ENCODE peak calls at places on chromosomes 1 and 21, in five cellular contexts. One of them, this sample, is unnamed.

GRCh38 chr1:117877823-117878222 is 51.6 kb downstream of the GDAP2 start:
- DNase-seq in retinal pigment epithelial cell: no peak
- DNase-seq in Panc1: no peak
- DNase-seq in tibial artery: no peak
- DNase-seq in adrenal gland: no peak
- DNase-seq in this sample: no peak

GRCh38 chr1:150613061-150613920 is 16.1 kb downstream of the ENSA start:
- DNase-seq in retinal pigment epithelial cell: no peak
- DNase-seq in adrenal gland: peak
- DNase-seq in tibial artery: peak
- DNase-seq in Panc1: peak
- DNase-seq in this sample: no peak

GRCh38 chr1:187931781-187932180 is 1103.0 kb downstream of the PLA2G4A start:
- DNase-seq in Panc1: no peak
- DNase-seq in tibial artery: no peak
- DNase-seq in adrenal gland: no peak
- DNase-seq in retinal pigment epithelial cell: no peak
- DNase-seq in this sample: no peak

GRCh38 chr21:43866233-43866632 is 1.2 kb downstream of the AGPAT3 start:
- DNase-seq in retinal pigment epithelial cell: no peak
- DNase-seq in Panc1: no peak
- DNase-seq in tibial artery: no peak
- DNase-seq in adrenal gland: peak
- DNase-seq in this sample: peak

GRCh38 chr1:223712856-223713494 is 636 bp downstream of the CAPN2 start:
- DNase-seq in adrenal gland: peak
- DNase-seq in Panc1: no peak
- DNase-seq in retinal pigment epithelial cell: no peak
- DNase-seq in tibial artery: peak
- DNase-seq in this sample: no peak

GRCh38 chr1:162690672-162691434 is 58.6 kb downstream of the DDR2 start:
- DNase-seq in retinal pigment epithelial cell: no peak
- DNase-seq in Panc1: peak
- DNase-seq in tibial artery: peak
- DNase-seq in adrenal gland: peak
- DNase-seq in this sample: peak

GRCh38 chr1:152034654-152035405 is 2.0 kb downstream of the S100A11 start:
- DNase-seq in Panc1: peak
- DNase-seq in adrenal gland: peak
- DNase-seq in retinal pigment epithelial cell: no peak
- DNase-seq in tibial artery: no peak
- DNase-seq in this sample: no peak

GRCh38 chr1:216815239-216815955 is 92.2 kb upstream of the ESRRG start:
- DNase-seq in adrenal gland: peak
- DNase-seq in retinal pigment epithelial cell: peak
- DNase-seq in tibial artery: no peak
- DNase-seq in Panc1: no peak
- DNase-seq in this sample: no peak

GRCh38 chr1:238558746-238559145 is 668.0 kb upstream of the ZP4 start:
- DNase-seq in retinal pigment epithelial cell: no peak
- DNase-seq in tibial artery: no peak
- DNase-seq in Panc1: no peak
- DNase-seq in adrenal gland: no peak
- DNase-seq in this sample: no peak

GRCh38 chr1:112272101-112272772 is 123.8 kb upstream of the CTTNBP2NL start:
- DNase-seq in adrenal gland: no peak
- DNase-seq in Panc1: no peak
- DNase-seq in retinal pigment epithelial cell: no peak
- DNase-seq in tibial artery: no peak
- DNase-seq in this sample: no peak

GRCh38 chr1:79259390-79260336 is 253.1 kb upstream of the ADGRL4 start:
- DNase-seq in adrenal gland: no peak
- DNase-seq in tibial artery: no peak
- DNase-seq in retinal pigment epithelial cell: no peak
- DNase-seq in Panc1: no peak
- DNase-seq in this sample: peak

GRCh38 chr1:3377604-3378279 is 76.7 kb upstream of the ARHGEF16 start:
- DNase-seq in Panc1: no peak
- DNase-seq in retinal pigment epithelial cell: no peak
- DNase-seq in tibial artery: no peak
- DNase-seq in adrenal gland: no peak
- DNase-seq in this sample: no peak

GRCh38 chr1:31699341-31699891 is 4.4 kb downstream of the COL16A1 start:
- DNase-seq in tibial artery: no peak
- DNase-seq in retinal pigment epithelial cell: no peak
- DNase-seq in adrenal gland: no peak
- DNase-seq in Panc1: no peak
- DNase-seq in this sample: no peak

GRCh38 chr1:53681647-53682368 is 57.2 kb downstream of the GLIS1 start:
- DNase-seq in tibial artery: no peak
- DNase-seq in retinal pigment epithelial cell: no peak
- DNase-seq in Panc1: no peak
- DNase-seq in adrenal gland: peak
- DNase-seq in this sample: no peak

GRCh38 chr1:234589854-234590620 is 19.9 kb downstream of the IRF2BP2 start:
- DNase-seq in retinal pigment epithelial cell: no peak
- DNase-seq in adrenal gland: peak
- DNase-seq in tibial artery: no peak
- DNase-seq in Panc1: no peak
- DNase-seq in this sample: no peak

GRCh38 chr1:181097242-181097641 is 8.7 kb downstream of the IER5 start:
- DNase-seq in Panc1: no peak
- DNase-seq in tibial artery: peak
- DNase-seq in adrenal gland: no peak
- DNase-seq in retinal pigment epithelial cell: no peak
- DNase-seq in this sample: no peak

GRCh38 chr1:240293706-240294105 is 202.0 kb downstream of the FMN2 start:
- DNase-seq in Panc1: no peak
- DNase-seq in tibial artery: no peak
- DNase-seq in adrenal gland: no peak
- DNase-seq in retinal pigment epithelial cell: no peak
- DNase-seq in this sample: no peak

GRCh38 chr1:36528361-36529349 is 45.9 kb upstream of the CSF3R start:
- DNase-seq in tibial artery: no peak
- DNase-seq in retinal pigment epithelial cell: no peak
- DNase-seq in Panc1: no peak
- DNase-seq in adrenal gland: no peak
- DNase-seq in this sample: no peak

GRCh38 chr1:214470132-214470531 is 81.3 kb downstream of the PTPN14 start:
- DNase-seq in adrenal gland: no peak
- DNase-seq in tibial artery: no peak
- DNase-seq in retinal pigment epithelial cell: no peak
- DNase-seq in Panc1: no peak
- DNase-seq in this sample: no peak

GRCh38 chr1:27491748-27492700 is 2.1 kb upstream of the WASF2 start:
- DNase-seq in retinal pigment epithelial cell: no peak
- DNase-seq in adrenal gland: peak
- DNase-seq in tibial artery: peak
- DNase-seq in Panc1: no peak
- DNase-seq in this sample: no peak

GRCh38 chr1:4837201-4837600 is 182.8 kb downstream of the AJAP1 start:
- DNase-seq in retinal pigment epithelial cell: no peak
- DNase-seq in tibial artery: no peak
- DNase-seq in Panc1: no peak
- DNase-seq in adrenal gland: no peak
- DNase-seq in this sample: no peak

GRCh38 chr1:108686609-108687313 is 5.3 kb upstream of the PRPF38B start:
- DNase-seq in tibial artery: no peak
- DNase-seq in retinal pigment epithelial cell: no peak
- DNase-seq in Panc1: no peak
- DNase-seq in adrenal gland: peak
- DNase-seq in this sample: no peak

DNA sequence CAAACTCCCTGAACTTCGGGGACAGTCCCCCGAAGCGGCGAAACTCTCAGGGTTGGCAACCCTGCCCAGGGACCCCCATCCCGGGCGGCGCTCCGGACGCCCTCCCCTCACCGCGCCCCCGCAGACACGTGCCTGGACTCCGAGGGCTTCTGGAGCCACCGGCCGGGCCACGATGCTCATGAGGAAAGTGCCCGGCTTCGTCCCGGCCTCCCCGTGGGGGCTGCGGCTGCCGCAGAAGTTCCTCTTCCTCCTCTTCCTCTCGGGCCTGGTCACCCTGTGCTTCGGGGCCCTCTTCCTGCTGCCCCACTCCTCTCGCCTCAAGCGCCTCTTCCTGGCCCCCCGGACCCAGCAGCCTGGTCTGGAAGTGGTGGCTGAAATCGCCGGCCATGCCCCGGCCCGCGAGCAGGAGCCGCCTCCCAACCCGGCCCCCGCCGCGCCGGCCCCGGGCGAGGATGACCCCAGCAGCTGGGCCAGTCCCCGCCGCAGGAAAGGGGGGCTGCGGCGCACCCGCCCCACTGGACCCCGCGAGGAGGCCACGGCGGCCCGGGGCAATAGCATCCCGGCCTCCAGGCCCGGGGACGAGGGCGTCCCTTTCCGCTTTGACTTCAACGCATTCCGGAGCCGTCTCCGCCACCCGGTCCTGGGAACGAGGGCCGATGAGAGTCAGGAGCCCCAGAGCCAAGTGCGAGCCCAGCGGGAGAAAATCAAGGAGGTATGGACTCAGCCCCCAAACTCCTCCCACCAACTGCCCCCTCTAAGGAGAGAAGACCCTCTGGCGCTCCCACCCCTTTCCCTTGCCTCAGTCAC is 1.2 kb downstream of the MAN1C1 start:
- DNase-seq in Panc1: no peak
- DNase-seq in adrenal gland: peak
- DNase-seq in tibial artery: peak
- DNase-seq in retinal pigment epithelial cell: no peak
- DNase-seq in this sample: no peak
- H3K4me3 ChIP-seq in Panc1: peak
- H3K4me3 ChIP-seq in adrenal gland: no peak
- H3K4me3 ChIP-seq in tibial artery: peak
- H3K4me3 ChIP-seq in retinal pigment epithelial cell: peak
- H3K4me3 ChIP-seq in this sample: peak

GRCh38 chr1:39525366-39526165 is 34.1 kb downstream of the BMP8A start:
- DNase-seq in tibial artery: peak
- DNase-seq in adrenal gland: no peak
- DNase-seq in Panc1: no peak
- DNase-seq in retinal pigment epithelial cell: no peak
- DNase-seq in this sample: no peak
- H3K4me3 ChIP-seq in tibial artery: no peak
- H3K4me3 ChIP-seq in adrenal gland: no peak
- H3K4me3 ChIP-seq in Panc1: no peak
- H3K4me3 ChIP-seq in retinal pigment epithelial cell: no peak
- H3K4me3 ChIP-seq in this sample: no peak

GRCh38 chr1:40710581-40711315 is 19.2 kb downstream of the NFYC start:
- DNase-seq in adrenal gland: no peak
- DNase-seq in Panc1: no peak
- DNase-seq in tibial artery: no peak
- DNase-seq in retinal pigment epithelial cell: no peak
- DNase-seq in this sample: no peak
- H3K4me3 ChIP-seq in adrenal gland: no peak
- H3K4me3 ChIP-seq in Panc1: peak
- H3K4me3 ChIP-seq in tibial artery: peak
- H3K4me3 ChIP-seq in retinal pigment epithelial cell: peak
- H3K4me3 ChIP-seq in this sample: peak

GRCh38 chr21:16215193-16215592 is 485.4 kb downstream of the USP25 start:
- DNase-seq in retinal pigment epithelial cell: no peak
- DNase-seq in tibial artery: no peak
- DNase-seq in adrenal gland: no peak
- DNase-seq in Panc1: no peak
- DNase-seq in this sample: no peak
- H3K4me3 ChIP-seq in retinal pigment epithelial cell: no peak
- H3K4me3 ChIP-seq in tibial artery: no peak
- H3K4me3 ChIP-seq in adrenal gland: no peak
- H3K4me3 ChIP-seq in Panc1: no peak
- H3K4me3 ChIP-seq in this sample: no peak

GRCh38 chr1:160437432-160438319 is 37.3 kb downstream of the VANGL2 start:
- DNase-seq in retinal pigment epithelial cell: no peak
- DNase-seq in tibial artery: no peak
- DNase-seq in Panc1: no peak
- DNase-seq in adrenal gland: no peak
- DNase-seq in this sample: no peak
- H3K4me3 ChIP-seq in retinal pigment epithelial cell: no peak
- H3K4me3 ChIP-seq in tibial artery: no peak
- H3K4me3 ChIP-seq in Panc1: peak
- H3K4me3 ChIP-seq in adrenal gland: no peak
- H3K4me3 ChIP-seq in this sample: no peak

GRCh38 chr1:227740401-227740960 is 5.2 kb downstream of the SNAP47 start:
- DNase-seq in Panc1: no peak
- DNase-seq in tibial artery: peak
- DNase-seq in retinal pigment epithelial cell: no peak
- DNase-seq in adrenal gland: no peak
- DNase-seq in this sample: no peak
- H3K4me3 ChIP-seq in Panc1: no peak
- H3K4me3 ChIP-seq in tibial artery: no peak
- H3K4me3 ChIP-seq in retinal pigment epithelial cell: no peak
- H3K4me3 ChIP-seq in adrenal gland: no peak
- H3K4me3 ChIP-seq in this sample: no peak

DNA sequence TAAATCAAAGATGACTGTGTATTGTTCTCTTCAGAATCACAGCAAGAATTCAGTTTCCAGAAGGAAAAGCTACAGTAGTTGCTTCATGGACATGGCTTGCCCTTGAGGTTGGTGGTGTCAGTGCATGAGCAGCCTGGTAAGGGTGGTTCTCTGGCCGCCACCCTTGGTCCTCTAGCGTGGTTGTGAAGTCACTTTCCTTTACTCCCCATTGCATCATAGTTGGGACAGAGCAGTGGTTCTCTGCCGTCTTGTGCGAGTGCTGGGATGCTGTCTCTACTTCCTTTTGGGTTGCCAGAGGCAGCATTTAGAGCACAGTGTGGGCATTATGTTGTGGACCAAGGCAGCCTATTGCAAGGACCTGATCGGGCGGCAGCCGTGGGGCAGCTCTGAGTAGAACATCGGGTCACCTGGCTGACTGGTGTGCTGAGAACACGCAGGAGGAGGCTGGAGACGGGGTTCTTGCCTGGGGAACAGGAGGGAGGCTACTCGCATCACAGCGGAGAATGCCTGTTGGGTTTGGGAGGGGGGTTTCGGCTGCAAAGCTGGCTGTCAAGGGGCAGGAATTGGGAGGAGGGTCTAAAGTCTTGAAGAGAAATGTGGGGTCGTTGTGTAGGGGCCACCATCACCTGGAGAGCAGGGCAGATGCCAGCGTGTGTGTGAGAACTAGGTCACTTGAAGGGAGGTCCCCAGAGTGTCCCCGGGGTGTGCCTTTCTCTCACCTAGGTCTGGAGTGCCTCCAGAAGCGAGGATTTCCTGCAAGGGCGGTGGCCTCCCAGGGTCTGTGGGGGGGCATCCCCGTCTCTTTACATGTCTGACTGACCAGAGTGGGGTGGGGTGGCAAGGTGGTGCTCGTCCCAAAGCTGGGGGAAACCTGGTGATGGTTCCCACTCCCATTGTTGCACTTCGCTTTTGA is 6.3 kb downstream of the ARF1 start:
- DNase-seq in adrenal gland: peak
- DNase-seq in Panc1: no peak
- DNase-seq in retinal pigment epithelial cell: no peak
- DNase-seq in tibial artery: peak
- DNase-seq in this sample: no peak
- H3K4me3 ChIP-seq in adrenal gland: no peak
- H3K4me3 ChIP-seq in Panc1: no peak
- H3K4me3 ChIP-seq in retinal pigment epithelial cell: no peak
- H3K4me3 ChIP-seq in tibial artery: peak
- H3K4me3 ChIP-seq in this sample: no peak

GRCh38 chr1:110408488-110408887 is 994 bp upstream of the LAMTOR5 start:
- DNase-seq in adrenal gland: no peak
- DNase-seq in retinal pigment epithelial cell: no peak
- DNase-seq in Panc1: no peak
- DNase-seq in tibial artery: no peak
- DNase-seq in this sample: no peak
- H3K4me3 ChIP-seq in adrenal gland: no peak
- H3K4me3 ChIP-seq in retinal pigment epithelial cell: peak
- H3K4me3 ChIP-seq in Panc1: peak
- H3K4me3 ChIP-seq in tibial artery: peak
- H3K4me3 ChIP-seq in this sample: peak

GRCh38 chr1:8137406-8138244 is 111.5 kb upstream of the ERRFI1 start:
- DNase-seq in tibial artery: peak
- DNase-seq in Panc1: peak
- DNase-seq in adrenal gland: peak
- DNase-seq in retinal pigment epithelial cell: peak
- DNase-seq in this sample: no peak
- H3K4me3 ChIP-seq in tibial artery: peak
- H3K4me3 ChIP-seq in Panc1: peak
- H3K4me3 ChIP-seq in adrenal gland: no peak
- H3K4me3 ChIP-seq in retinal pigment epithelial cell: peak
- H3K4me3 ChIP-seq in this sample: no peak

This sample was measured in SK-N-MC.